ENCODE peak calls at places on chromosomes 2 and 18, in five cellular contexts. V is neural crest cell, G is uterus, N is K562, Q is A549. D is an unnamed sample.

GRCh38 chr18:48376406-48376805 is 32.8 kb downstream of the ZBTB7C start:
- DNase-seq in V (no peak), G (no peak), N (no peak), Q (no peak), D (no peak)

GRCh38 chr18:67776929-67777328 is 260.4 kb upstream of the DSEL start:
- DNase-seq in V (no peak), G (no peak), N (no peak), Q (no peak), D (no peak)

GRCh38 chr2:241241669-241242068 is 53.2 kb downstream of the ANO7 start:
- DNase-seq in V (no peak), G (no peak), N (no peak), Q (no peak), D (no peak)

GRCh38 chr2:195105581-195105980 is 551.4 kb upstream of the SLC39A10 start:
- DNase-seq in V (no peak), G (no peak), N (no peak), Q (no peak), D (no peak)

GRCh38 chr2:134392689-134393476 is 139.0 kb downstream of the MGAT5 start:
- DNase-seq in V (no peak), G (peak), N (no peak), Q (no peak), D (no peak)

GRCh38 chr2:11307764-11308415 is 36.5 kb downstream of the ROCK2 start:
- DNase-seq in V (no peak), G (no peak), N (no peak), Q (no peak), D (no peak)

GRCh38 chr2:25342372-25343186 is 854 bp upstream of the DNMT3A start:
- DNase-seq in V (peak), G (peak), N (peak), Q (peak), D (peak)

GRCh38 chr2:224155896-224156295 is 116.8 kb upstream of the SERPINE2 start:
- DNase-seq in V (no peak), G (no peak), N (no peak), Q (no peak), D (no peak)

GRCh38 chr2:197306691-197307030 is 3.9 kb downstream of the ANKRD44 start:
- DNase-seq in V (no peak), G (no peak), N (no peak), Q (no peak), D (no peak)

GRCh38 chr2:189350515-189351209 is 90.6 kb upstream of the WDR75 start:
- DNase-seq in V (no peak), G (peak), N (no peak), Q (no peak), D (no peak)

GRCh38 chr18:44848931-44849330 is 168.2 kb downstream of the SETBP1 start:
- DNase-seq in V (no peak), G (no peak), N (no peak), Q (no peak), D (no peak)

GRCh38 chr2:121237336-121237979 is 47.5 kb downstream of the TFCP2L1 start:
- DNase-seq in V (no peak), G (no peak), N (no peak), Q (no peak), D (no peak)

GRCh38 chr2:176473177-176473576 is 203.9 kb downstream of the MTX2 start:
- DNase-seq in V (no peak), G (peak), N (no peak), Q (no peak), D (peak)

GRCh38 chr2:221777119-221777518 is 205.0 kb upstream of the EPHA4 start:
- DNase-seq in V (no peak), G (no peak), N (no peak), Q (no peak), D (no peak)

GRCh38 chr2:219637842-219638185 is 10.4 kb downstream of the SLC4A3 start:
- DNase-seq in V (no peak), G (no peak), N (no peak), Q (no peak), D (no peak)

GRCh38 chr2:105068387-105068786 is 30.5 kb downstream of the MRPS9 start:
- DNase-seq in V (no peak), G (no peak), N (no peak), Q (no peak), D (no peak)

GRCh38 chr2:86765308-86765695 is 25.4 kb downstream of the CD8A start:
- DNase-seq in V (no peak), G (no peak), N (no peak), Q (no peak), D (no peak)

GRCh38 chr2:26235089-26235488 is 9.3 kb downstream of the HADHA start:
- DNase-seq in V (no peak), G (no peak), N (no peak), Q (no peak), D (no peak)

GRCh38 chr2:72988726-72989273 is 71.5 kb downstream of the EMX1 start:
- DNase-seq in V (no peak), G (peak), N (no peak), Q (no peak), D (no peak)

GRCh38 chr2:98909381-98910211 is 26.4 kb downstream of the CRACDL start:
- DNase-seq in V (peak), G (no peak), N (no peak), Q (no peak), D (peak)

GRCh38 chr18:63452273-63452672 is 24.5 kb upstream of the SERPINB5 start:
- DNase-seq in V (no peak), G (no peak), N (no peak), Q (no peak), D (no peak)

GRCh38 chr18:7096838-7097237 is 20.8 kb downstream of the LAMA1 start:
- DNase-seq in V (no peak), G (no peak), N (no peak), Q (no peak), D (no peak)

GRCh38 chr2:105862843-105863242 is 118.1 kb downstream of the NCK2 start:
- DNase-seq in V (no peak), G (no peak), N (no peak), Q (no peak), D (no peak)

GRCh38 chr18:35511833-35512232 is 14.1 kb upstream of the INO80C start:
- DNase-seq in V (no peak), G (no peak), N (no peak), Q (no peak), D (no peak)
- TF ChIP-seq CTCF in V (no peak), G (no peak), N (peak), Q (no peak), D (no peak)

DNA sequence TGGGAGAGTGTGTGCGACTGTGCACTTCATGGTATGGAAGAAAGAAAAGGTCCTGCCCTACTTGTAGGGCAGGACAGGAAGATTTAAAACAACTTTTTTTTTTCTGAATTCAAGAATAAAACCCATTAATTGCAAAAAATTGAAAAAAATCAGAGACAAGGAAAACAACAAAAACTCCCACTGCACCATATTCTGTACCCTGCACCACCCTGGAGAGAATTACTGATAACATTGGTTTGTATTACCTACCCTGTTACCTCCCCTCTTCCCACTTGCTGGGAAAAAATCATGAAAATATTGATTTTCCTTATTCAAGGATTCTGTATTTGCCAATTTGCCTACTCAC is 77.6 kb downstream of the DYSF start:
- DNase-seq in V (no peak), G (no peak), N (no peak), Q (no peak), D (no peak)
- TF ChIP-seq CTCF in V (peak), G (no peak), N (no peak), Q (no peak), D (no peak)

GRCh38 chr18:58400337-58400885 is 228.5 kb downstream of the ALPK2 start:
- DNase-seq in V (no peak), G (no peak), N (no peak), Q (no peak), D (no peak)
- TF ChIP-seq CTCF in V (no peak), G (no peak), N (no peak), Q (no peak), D (no peak)

DNA sequence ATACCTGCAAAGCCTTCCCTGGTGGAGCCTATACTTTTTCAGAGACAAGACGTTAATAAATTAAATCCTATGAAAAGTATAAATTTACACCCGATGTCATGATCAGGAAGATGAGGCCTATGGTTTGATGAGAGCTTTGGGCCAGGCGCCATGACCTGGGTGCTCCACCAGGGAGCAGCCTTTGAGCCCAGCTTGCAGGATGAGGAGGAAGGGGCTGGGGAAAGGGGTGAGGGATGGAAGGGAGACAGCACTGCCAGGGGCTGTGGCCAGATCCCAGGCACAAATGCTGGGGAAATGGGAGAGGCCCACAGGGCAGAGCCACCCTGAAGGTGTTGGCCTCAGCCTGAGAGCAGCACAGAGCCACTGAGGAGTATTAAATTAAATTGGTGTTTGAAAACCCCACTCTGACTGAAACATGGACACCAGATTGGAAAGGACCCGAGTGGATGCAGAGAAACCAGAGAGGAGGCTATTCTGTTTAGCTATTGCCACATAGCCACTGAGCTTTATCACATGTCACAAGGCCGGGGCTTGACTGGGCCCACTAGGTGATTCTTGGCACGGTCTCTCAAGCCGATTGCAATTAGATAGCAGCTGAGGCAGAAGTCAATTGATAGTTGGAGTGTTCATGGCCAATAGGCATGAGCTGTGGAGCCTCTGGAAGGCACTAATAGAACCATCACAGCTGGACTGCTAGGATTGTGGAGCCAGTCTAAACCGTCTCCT is 9.6 kb upstream of the FAHD2A start:
- DNase-seq in V (no peak), G (no peak), N (peak), Q (no peak), D (no peak)
- TF ChIP-seq CTCF in V (peak), G (no peak), N (peak), Q (no peak), D (no peak)

GRCh38 chr2:1887106-1887505 is 142.8 kb upstream of the PXDN start:
- DNase-seq in V (no peak), G (no peak), N (no peak), Q (no peak), D (no peak)

GRCh38 chr2:1886405-1886992 is 142.2 kb upstream of the PXDN start:
- DNase-seq in V (peak), G (peak), N (peak), Q (peak), D (peak)

GRCh38 chr2:1889099-1889650 is 144.9 kb upstream of the PXDN start:
- DNase-seq in V (no peak), G (no peak), N (no peak), Q (no peak), D (no peak)

GRCh38 chr2:1884933-1885580 is 140.7 kb upstream of the PXDN start:
- DNase-seq in V (no peak), G (no peak), N (no peak), Q (no peak), D (no peak)

DNA sequence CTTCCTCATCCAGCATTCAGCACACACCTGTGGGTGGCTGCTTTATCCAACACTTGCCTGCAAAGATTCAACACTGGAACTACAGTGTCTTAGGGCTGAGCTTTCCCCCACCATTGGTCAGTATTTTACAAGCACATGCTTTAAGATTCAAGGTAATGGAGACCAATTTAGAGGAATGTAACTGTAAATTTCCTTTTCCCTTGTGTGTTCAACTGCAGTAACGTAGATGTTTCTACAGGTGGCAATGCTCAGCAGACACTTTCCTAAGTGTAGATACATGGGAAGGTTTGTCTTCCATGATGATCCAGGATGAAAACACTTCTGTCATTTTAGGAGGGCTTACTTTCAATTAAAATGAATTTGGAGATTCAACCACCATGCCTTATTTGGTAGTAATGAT is 143.6 kb upstream of the PXDN start:
- DNase-seq in V (no peak), G (no peak), N (peak), Q (peak), D (no peak)
- TF ChIP-seq CTCF in V (peak), G (no peak), N (peak), Q (peak), D (no peak)

D was measured in Calu3.